ENCODE peak calls at places on chromosomes 3 and 15, in seven cellular contexts. W, M, D, Z, A, K and F are unnamed samples.

GRCh38 chr3:157335677-157336076 is 101.0 kb upstream of the PTX3 start:
- DNase-seq in D (peak; percentile 73), Z (no peak), W (no peak), K (peak; percentile 78), M (no peak), A (no peak), F (no peak)

GRCh38 chr3:17845026-17845425 is 102.6 kb upstream of the TBC1D5 start:
- DNase-seq in D (no peak), W (no peak), Z (no peak), A (no peak), M (no peak), K (no peak), F (no peak)

GRCh38 chr3:17639765-17640164 is 102.7 kb downstream of the TBC1D5 start:
- DNase-seq in Z (no peak), W (no peak), A (no peak), M (no peak), K (peak; percentile 64), D (peak; percentile 90), F (no peak)

GRCh38 chr3:10392906-10393461 is 72.1 kb upstream of the SEC13 start:
- DNase-seq in W (no peak), D (no peak), Z (no peak), A (no peak), M (no peak), K (no peak), F (no peak)

GRCh38 chr3:32322311-32322710 is 69.3 kb upstream of the CMTM7 start:
- DNase-seq in W (no peak), A (no peak), D (no peak), K (peak; percentile 48), M (no peak), Z (no peak), F (no peak)

GRCh38 chr15:35557544-35557943 is 11.6 kb upstream of the DPH6 start:
- DNase-seq in A (no peak), M (no peak), D (peak; percentile 83), K (peak; percentile 66), W (no peak), Z (no peak), F (no peak)

GRCh38 chr15:73628102-73628501 is 5.1 kb downstream of the NPTN start:
- DNase-seq in D (no peak), M (no peak), Z (no peak), W (no peak), A (no peak), K (no peak), F (no peak)

GRCh38 chr3:31968927-31969418 is 12.1 kb downstream of the OSBPL10 start:
- DNase-seq in W (no peak), Z (no peak), D (peak; percentile 94), M (no peak), A (no peak), K (peak; percentile 75), F (no peak)

GRCh38 chr3:141368925-141369794 is 856 bp downstream of the ZBTB38 start:
- DNase-seq in K (no peak), A (no peak), D (peak; percentile 90), Z (no peak), W (no peak), M (no peak), F (no peak)

GRCh38 chr15:69095280-69095679 is 65.2 kb upstream of the GLCE start:
- DNase-seq in A (no peak), Z (no peak), W (no peak), K (no peak), D (no peak), M (peak; percentile 54), F (no peak)

GRCh38 chr3:113712129-113712528 is 15.7 kb upstream of the USF3 start:
- DNase-seq in K (no peak), A (no peak), Z (no peak), D (no peak), M (no peak), W (no peak), F (no peak)

GRCh38 chr3:14467723-14468620 is 65.6 kb downstream of the SLC6A6 start:
- DNase-seq in D (peak; percentile 37), W (peak; percentile 65), Z (peak; percentile 61), M (no peak), A (peak; percentile 48), K (peak; percentile 46), F (peak; percentile 53)

GRCh38 chr3:157154563-157155333 is 5.2 kb downstream of the CCNL1 start:
- DNase-seq in K (no peak), Z (no peak), A (no peak), D (no peak), M (no peak), W (no peak), F (no peak)

GRCh38 chr3:13019243-13019701 is 54.0 kb downstream of the IQSEC1 start:
- DNase-seq in M (peak; percentile 86), K (peak; percentile 93), Z (no peak), A (no peak), W (peak; percentile 44), D (peak; percentile 83), F (no peak)

GRCh38 chr15:26081758-26082068 is 218.6 kb upstream of the ATP10A start:
- DNase-seq in K (no peak), A (no peak), W (no peak), D (no peak), M (no peak), Z (no peak), F (no peak)
- H3K4me3 ChIP-seq in K (no peak overlapping the region), A (no peak overlapping the region), W (peak overlapping the region; percentile 70), D (no peak overlapping the region), M (peak overlapping the region; percentile 78), Z (peak overlapping the region; percentile 60), F (no peak overlapping the region)

GRCh38 chr15:31387101-31387482 is 60.5 kb downstream of the KLF13 start:
- DNase-seq in W (peak; percentile 64), K (no peak), A (no peak), D (no peak), Z (peak; percentile 48), M (no peak), F (peak; percentile 1)
- H3K4me1 ChIP-seq in W (peaks cover 60% of the 10 kb centered on the region), K (no peaks in the 10 kb centered on the region), A (peaks cover 19% of the 10 kb centered on the region), D (peaks cover 7% of the 10 kb centered on the region), Z (no peaks in the 10 kb centered on the region), M (peaks cover 13% of the 10 kb centered on the region), F (peaks cover 9% of the 10 kb centered on the region)

DNA sequence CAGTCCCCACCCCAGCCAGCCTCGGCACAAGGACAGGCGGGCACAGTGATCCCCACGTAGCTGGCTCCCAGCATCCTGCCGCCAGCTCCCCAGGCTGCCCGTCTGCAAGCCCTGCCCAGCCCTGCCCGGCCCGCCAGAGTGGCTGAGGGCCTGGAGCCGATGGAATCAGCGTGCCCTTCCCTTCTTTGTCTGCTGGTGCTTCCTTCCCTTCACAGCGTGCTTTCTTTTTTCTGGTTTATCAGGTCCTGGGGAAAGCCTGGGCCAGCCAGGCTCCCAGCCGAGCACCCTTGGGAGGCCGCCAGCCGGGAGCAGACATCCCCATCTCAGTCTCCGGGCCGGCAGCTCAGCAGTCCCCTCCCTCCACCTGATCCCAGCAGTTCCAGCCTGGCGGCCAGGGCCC is 54.7 kb upstream of the SMAD6 start:
- DNase-seq in A (no peak), D (no peak), Z (no peak), K (no peak), M (no peak), W (no peak), F (no peak)
- H3K4me3 ChIP-seq in A (no peak overlapping the region), D (no peak overlapping the region), Z (no peak overlapping the region), K (no peak overlapping the region), M (no peak overlapping the region), W (no peak overlapping the region), F (no peak overlapping the region)

GRCh38 chr15:90871716-90872480 is 3.5 kb downstream of the FURIN start:
- DNase-seq in A (peak; percentile 87), Z (no peak), K (peak; percentile 62), M (no peak), W (no peak), D (no peak), F (peak; percentile 67)
- H3K4me1 ChIP-seq in A (peaks cover 27% of the 10 kb centered on the region), Z (peaks cover 7% of the 10 kb centered on the region), K (peaks cover 31% of the 10 kb centered on the region), M (peaks cover 39% of the 10 kb centered on the region), W (peaks cover 37% of the 10 kb centered on the region), D (peaks cover 24% of the 10 kb centered on the region), F (peaks cover 36% of the 10 kb centered on the region)

GRCh38 chr15:64180235-64180824 is 17.5 kb upstream of the PPIB start:
- DNase-seq in W (no peak), D (no peak), M (no peak), A (no peak), Z (no peak), K (peak; percentile 61), F (no peak)
- H3K4me3 ChIP-seq in W (no peak overlapping the region), D (no peak overlapping the region), M (no peak overlapping the region), A (no peak overlapping the region), Z (no peak overlapping the region), K (no peak overlapping the region), F (no peak overlapping the region)

GRCh38 chr3:15800327-15800726 is 2.5 kb upstream of the ANKRD28 start:
- DNase-seq in W (no peak), A (no peak), M (no peak), K (no peak), Z (no peak), D (no peak), F (no peak)
- H3K4me1 ChIP-seq in W (peaks cover 57% of the 10 kb centered on the region), A (peaks cover 47% of the 10 kb centered on the region), M (peaks cover 33% of the 10 kb centered on the region), K (peaks cover 6% of the 10 kb centered on the region), Z (no peaks in the 10 kb centered on the region), D (peaks cover 2% of the 10 kb centered on the region), F (peaks cover 19% of the 10 kb centered on the region)

GRCh38 chr3:151403246-151403645 is 18.7 kb upstream of the P2RY12 start:
- DNase-seq in K (no peak), W (no peak), A (no peak), Z (no peak), D (peak; percentile 27), M (no peak), F (no peak)

GRCh38 chr3:151398895-151399294 is 14.3 kb upstream of the P2RY12 start:
- DNase-seq in W (no peak), Z (no peak), K (no peak), D (no peak), A (no peak), M (no peak), F (no peak)

GRCh38 chr3:151400341-151400740 is 15.8 kb upstream of the P2RY12 start:
- DNase-seq in W (no peak), K (no peak), A (no peak), D (no peak), Z (no peak), M (no peak), F (no peak)

GRCh38 chr3:151404316-151404715 is 19.8 kb upstream of the P2RY12 start:
- DNase-seq in D (peak; percentile 44), W (no peak), Z (no peak), M (no peak), K (no peak), A (no peak), F (no peak)

GRCh38 chr3:151402349-151402748 is 17.8 kb upstream of the P2RY12 start:
- DNase-seq in D (no peak), K (no peak), Z (no peak), A (no peak), W (no peak), M (no peak), F (no peak)
- H3K4me3 ChIP-seq in D (no peak overlapping the region), K (no peak overlapping the region), Z (no peak overlapping the region), A (no peak overlapping the region), W (no peak overlapping the region), M (no peak overlapping the region), F (no peak overlapping the region)

GRCh38 chr3:120438216-120438615 is 12.6 kb downstream of the FSTL1 start:
- DNase-seq in D (no peak), A (no peak), W (no peak), K (no peak), Z (no peak), M (no peak), F (no peak)
- H3K4me1 ChIP-seq in D (peaks cover 42% of the 10 kb centered on the region), A (no peaks in the 10 kb centered on the region), W (no peaks in the 10 kb centered on the region), K (peaks cover 5% of the 10 kb centered on the region), Z (no peaks in the 10 kb centered on the region), M (no peaks in the 10 kb centered on the region), F (peaks cover 8% of the 10 kb centered on the region)

DNA sequence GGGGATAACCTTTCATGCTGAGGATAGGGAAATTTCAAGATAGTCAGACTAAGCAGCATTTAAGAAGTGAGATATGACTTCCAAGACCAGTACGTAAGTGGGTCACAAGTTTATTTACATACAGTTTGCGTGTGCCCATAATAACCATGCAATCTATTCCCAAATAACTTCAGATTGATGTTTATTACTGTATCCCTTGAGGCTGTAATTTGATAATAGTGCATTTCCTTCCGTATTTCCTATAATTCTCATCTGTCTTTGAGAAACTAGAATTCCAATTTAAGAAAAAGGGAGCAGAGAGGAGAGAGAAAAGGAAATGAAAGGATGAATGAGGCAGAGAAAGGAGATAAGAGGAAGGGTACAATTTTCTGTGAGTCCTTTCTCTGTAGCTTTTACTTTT is 1073.1 kb downstream of the EPHA3 start:
- DNase-seq in D (peak; percentile 2), W (no peak), M (no peak), A (no peak), K (no peak), Z (no peak), F (no peak)
- H3K4me3 ChIP-seq in D (no peak overlapping the region), W (no peak overlapping the region), M (no peak overlapping the region), A (no peak overlapping the region), K (no peak overlapping the region), Z (no peak overlapping the region), F (no peak overlapping the region)